ENCODE peak calls at places on chromosomes 3 and 15, in eight cellular contexts. V is GM23248, K is fibroblast of lung, Y is neural progenitor cell, E is osteoblast, H is MM.1S, R is mammary epithelial cell, P is PC-3. D is an unnamed sample. For H4K20me1 and H3K4me1, the result is how much of the 10 kb centered on the place peaks cover.

GRCh38 chr3:47590212-47590611 is 11.5 kb upstream of the CSPG5 start:
- DNase-seq in V (no peak), K (no peak), Y (no peak), E (no peak), H (no peak), R (no peak), P (no peak), D (no peak)

GRCh38 chr3:173396191-173397041 is 1.1 kb upstream of the NLGN1 start:
- DNase-seq in V (peak), K (peak), Y (peak), E (peak), H (peak), R (no peak), P (no peak), D (peak)

GRCh38 chr15:58340176-58340575 is 91.6 kb upstream of the LIPC start:
- DNase-seq in V (peak), K (peak), Y (no peak), E (peak), H (no peak), R (peak), P (peak), D (no peak)

GRCh38 chr15:29788433-29789034 is 33.7 kb downstream of the TJP1 start:
- DNase-seq in V (no peak), K (peak), Y (no peak), E (no peak), H (no peak), R (peak), P (peak), D (no peak)

GRCh38 chr3:52396011-52396906 is 48.6 kb downstream of the SEMA3G start:
- DNase-seq in V (no peak), K (no peak), Y (no peak), E (peak), H (no peak), R (no peak), P (no peak), D (no peak)

GRCh38 chr3:1609416-1609815 is 489.2 kb upstream of the CNTN4 start:
- DNase-seq in V (no peak), K (no peak), Y (no peak), E (no peak), H (peak), R (no peak), P (no peak), D (no peak)

GRCh38 chr3:195450731-195451229 is 8.0 kb upstream of the ACAP2 start:
- DNase-seq in V (peak), K (peak), Y (no peak), E (peak), H (peak), R (no peak), P (no peak), D (peak)

GRCh38 chr15:62163847-62164499 is 1.1 kb downstream of the C2CD4B start:
- DNase-seq in V (peak), K (no peak), Y (peak), E (peak), H (no peak), R (no peak), P (no peak), D (peak)

GRCh38 chr3:44430466-44430865 is 47.0 kb downstream of the ZNF445 start:
- DNase-seq in V (no peak), K (no peak), Y (no peak), E (no peak), H (no peak), R (no peak), P (no peak), D (no peak)

GRCh38 chr3:76552653-76553052 is 487.2 kb upstream of the ROBO2 start:
- DNase-seq in V (peak), K (no peak), Y (no peak), E (no peak), H (no peak), R (no peak), P (no peak), D (no peak)

GRCh38 chr3:173410836-173411235 is 13.3 kb downstream of the NLGN1 start:
- DNase-seq in V (no peak), K (no peak), Y (peak), E (no peak), H (no peak), R (no peak), P (no peak), D (no peak)

GRCh38 chr3:88019024-88019423 is 39.8 kb downstream of the CGGBP1 start:
- DNase-seq in V (no peak), K (peak), Y (no peak), E (no peak), H (peak), R (no peak), P (peak), D (no peak)

GRCh38 chr3:18446067-18446793 is 21.1 kb upstream of the SATB1 start:
- DNase-seq in V (no peak), K (no peak), Y (peak), E (no peak), H (no peak), R (no peak), P (no peak), D (no peak)

GRCh38 chr15:50380089-50380488 is 25.1 kb upstream of the GABPB1 start:
- DNase-seq in V (peak), K (peak), Y (no peak), E (no peak), H (no peak), R (no peak), P (no peak), D (no peak)

GRCh38 chr3:138945646-138946553 is 1.0 kb downstream of the FOXL2 start:
- DNase-seq in V (peak), K (peak), Y (peak), E (no peak), H (no peak), R (peak), P (no peak), D (peak)

GRCh38 chr3:42118762-42119361 is 27.7 kb downstream of the TRAK1 start:
- DNase-seq in V (peak), K (peak), Y (peak), E (peak), H (peak), R (peak), P (peak), D (peak)

GRCh38 chr3:42122261-42123011 is 31.3 kb downstream of the TRAK1 start:
- DNase-seq in V (peak), K (no peak), Y (no peak), E (peak), H (no peak), R (peak), P (no peak), D (no peak)

GRCh38 chr3:42119558-42120355 is 28.6 kb downstream of the TRAK1 start:
- DNase-seq in V (peak), K (peak), Y (no peak), E (no peak), H (no peak), R (no peak), P (no peak), D (no peak)

GRCh38 chr3:42123012-42123581 is 31.9 kb downstream of the TRAK1 start:
- DNase-seq in V (peak), K (peak), Y (no peak), E (peak), H (no peak), R (peak), P (peak), D (no peak)

GRCh38 chr3:42120866-42121265 is 29.7 kb downstream of the TRAK1 start:
- DNase-seq in V (no peak), K (peak), Y (no peak), E (no peak), H (no peak), R (peak), P (peak), D (no peak)
- H4K20me1 ChIP-seq in V (under half), K (under half), Y (under half), E (under half), H (under half), R (under half), P (under half), D (under half)

DNA sequence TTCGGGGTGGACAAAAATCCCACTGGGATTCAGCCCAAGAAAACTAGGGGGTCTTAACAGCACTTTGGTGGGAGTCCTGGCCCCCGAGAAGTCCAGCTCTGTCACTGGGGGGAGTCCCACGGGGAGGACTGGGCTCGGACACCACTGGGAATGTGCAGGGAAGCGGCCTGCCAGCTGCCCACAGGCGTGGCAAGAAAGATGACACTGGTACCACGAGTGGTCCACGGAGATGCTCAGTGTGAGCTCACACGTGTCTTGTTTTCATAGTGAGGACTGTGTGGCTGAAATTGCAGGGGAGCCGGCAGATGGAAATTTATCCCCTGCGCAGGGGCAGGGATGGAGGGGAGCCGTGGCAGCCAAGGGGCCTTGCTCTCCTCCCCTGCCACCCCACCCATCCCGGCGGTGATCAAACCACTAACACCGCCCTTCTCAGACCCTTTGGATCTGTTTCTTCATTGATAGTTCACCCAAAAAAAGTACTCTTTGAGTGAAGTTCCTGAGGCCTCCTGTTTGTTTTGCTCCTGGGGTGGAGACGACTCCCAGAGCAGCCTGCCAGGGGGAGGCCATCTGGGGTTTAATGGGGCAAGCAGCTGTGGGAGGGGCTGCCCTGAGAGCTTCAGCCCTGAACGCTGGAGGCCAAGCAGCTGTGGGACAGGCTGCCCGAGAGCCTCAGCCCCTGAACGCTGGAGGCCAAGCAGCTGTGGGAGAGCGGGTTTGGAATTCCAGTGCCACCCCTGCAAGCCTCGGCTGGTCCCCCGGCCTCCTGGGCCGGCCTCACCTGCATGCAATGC is 130.9 kb downstream of the LRRK1 start:
- DNase-seq in V (no peak), K (no peak), Y (no peak), E (peak), H (no peak), R (no peak), P (no peak), D (peak)
- H2AFZ ChIP-seq in V (no peak), K (no peak), Y (no peak), E (no peak), H (no peak), R (no peak), P (no peak), D (no peak)

GRCh38 chr3:128342701-128343180 is 123.9 kb downstream of the DNAJB8 start:
- DNase-seq in V (no peak), K (no peak), Y (no peak), E (no peak), H (no peak), R (no peak), P (no peak), D (no peak)

GRCh38 chr3:128339491-128340012 is 127.1 kb downstream of the DNAJB8 start:
- DNase-seq in V (no peak), K (no peak), Y (no peak), E (no peak), H (no peak), R (no peak), P (no peak), D (no peak)

GRCh38 chr3:128340198-128340903 is 126.3 kb downstream of the DNAJB8 start:
- DNase-seq in V (no peak), K (no peak), Y (no peak), E (peak), H (no peak), R (no peak), P (no peak), D (no peak)

GRCh38 chr3:128341659-128342395 is 124.9 kb downstream of the DNAJB8 start:
- DNase-seq in V (no peak), K (no peak), Y (no peak), E (peak), H (no peak), R (no peak), P (no peak), D (no peak)

DNA sequence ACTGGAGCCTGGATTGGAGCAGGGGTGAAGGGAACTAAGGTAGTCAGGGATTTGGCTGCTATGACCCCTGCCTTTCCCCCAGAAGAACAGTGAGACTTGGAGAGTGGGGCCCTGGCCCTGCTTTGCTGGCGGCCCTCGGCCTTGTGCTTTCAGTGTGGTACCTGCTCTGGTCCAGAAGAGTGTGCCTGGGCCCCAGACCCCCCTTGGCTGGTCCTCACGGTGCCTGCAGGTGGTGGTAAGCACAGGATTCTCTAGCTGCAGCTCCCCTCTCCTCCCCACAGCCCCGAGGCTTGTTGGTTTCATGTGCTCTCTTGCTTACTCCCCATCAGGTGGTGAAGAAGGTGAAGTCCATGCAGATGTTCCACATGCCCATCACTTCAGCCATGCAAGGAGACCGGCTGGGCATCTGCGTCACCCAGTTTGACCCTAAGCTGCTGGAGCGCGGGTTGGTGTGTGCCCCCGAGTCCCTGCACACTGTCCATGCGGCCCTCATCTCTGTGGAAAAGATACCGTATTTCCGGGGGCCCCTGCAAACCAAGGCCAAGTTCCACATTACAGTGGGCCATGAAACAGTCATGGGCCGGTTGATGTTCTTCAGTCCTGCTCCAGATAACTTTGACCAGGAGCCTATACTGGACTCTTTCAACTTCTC is 125.7 kb downstream of the DNAJB8 start:
- DNase-seq in V (no peak), K (no peak), Y (no peak), E (peak), H (no peak), R (no peak), P (no peak), D (no peak)
- H3K4me1 ChIP-seq in V (under half), K (under half), Y (under half), E (under half), H (under half), R (under half), P (under half), D (under half)

GRCh38 chr3:4753073-4753691 is 226.1 kb upstream of the BHLHE40 start:
- DNase-seq in V (no peak), K (no peak), Y (no peak), E (no peak), H (no peak), R (no peak), P (no peak), D (no peak)
- H4K20me1 ChIP-seq in V (under half), K (under half), Y (under half), E (under half), H (under half), R (under half), P (under half), D (under half)

DNA sequence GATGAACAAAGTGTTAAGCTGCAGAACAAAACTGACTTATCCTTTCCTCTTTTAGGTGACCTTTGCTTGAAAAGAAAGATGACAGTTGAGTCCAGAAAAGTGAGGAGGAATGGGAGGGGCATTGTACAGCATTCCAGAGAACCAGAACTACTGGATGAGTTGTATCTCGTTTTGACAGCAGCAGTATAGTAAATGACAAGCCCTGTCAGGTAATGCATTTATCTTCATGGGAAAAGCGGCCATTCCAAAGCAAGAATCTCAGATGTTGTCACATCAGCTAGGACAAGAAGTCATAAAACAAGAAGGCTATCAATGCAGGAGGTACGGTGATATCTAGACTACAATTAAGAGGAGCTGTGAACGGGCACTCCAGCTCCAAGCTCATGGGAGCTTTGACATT is 421.5 kb downstream of the MAGI1 start:
- DNase-seq in V (no peak), K (no peak), Y (no peak), E (no peak), H (no peak), R (no peak), P (no peak), D (no peak)
- H2AFZ ChIP-seq in V (no peak), K (no peak), Y (no peak), E (no peak), H (no peak), R (no peak), P (no peak), D (no peak)

DNA sequence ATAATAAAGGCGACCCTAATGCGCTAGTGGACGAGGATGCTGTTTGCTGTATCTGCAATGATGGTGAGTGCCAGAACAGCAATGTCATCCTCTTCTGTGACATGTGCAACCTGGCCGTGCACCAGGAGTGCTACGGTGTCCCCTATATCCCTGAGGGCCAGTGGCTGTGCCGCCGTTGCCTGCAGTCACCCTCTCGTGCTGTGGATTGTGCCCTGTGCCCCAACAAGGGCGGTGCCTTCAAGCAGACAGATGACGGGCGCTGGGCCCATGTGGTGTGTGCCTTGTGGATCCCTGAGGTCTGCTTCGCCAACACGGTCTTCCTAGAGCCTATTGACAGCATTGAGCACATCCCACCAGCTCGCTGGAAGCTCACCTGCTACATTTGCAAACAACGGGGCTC is 7.6 kb downstream of the BRPF1 start:
- DNase-seq in V (no peak), K (no peak), Y (no peak), E (peak), H (no peak), R (no peak), P (no peak), D (no peak)
- H3K4me1 ChIP-seq in V (under half), K (under half), Y (under half), E (under half), H (under half), R (under half), P (under half), D (under half)

DNA sequence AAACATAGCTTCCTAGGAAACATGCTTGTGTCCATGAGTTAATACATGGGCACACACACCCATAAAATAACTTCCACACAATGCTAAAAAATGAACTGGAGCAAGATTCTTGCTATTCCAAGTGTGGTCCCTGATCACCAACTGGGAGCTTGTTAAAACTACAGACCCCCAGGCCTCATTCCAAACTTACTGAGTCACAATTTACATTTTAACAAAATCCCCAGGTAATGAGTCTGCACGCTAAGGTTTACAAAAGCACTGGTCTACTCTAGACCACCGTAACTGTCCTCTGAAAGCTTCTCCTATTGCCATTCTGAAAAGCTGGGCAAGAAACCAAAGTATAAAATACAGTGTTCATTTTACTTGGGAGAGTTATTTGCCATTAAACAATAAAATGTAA is 45.4 kb downstream of the IGF2BP2 start:
- DNase-seq in V (no peak), K (no peak), Y (no peak), E (no peak), H (no peak), R (no peak), P (peak), D (no peak)
- H4K20me1 ChIP-seq in V (half or more), K (under half), Y (half or more), E (half or more), H (under half), R (under half), P (under half), D (half or more)